ENCODE peak calls at places on chromosomes 5 and 9, in nine cellular contexts. S is MV-4-11; V is T-helper 9 cell; Z is mucosa of descending colon; M is stimulated activated CD4-positive, alpha-beta T cell treated with anti-CD3 and anti-CD28 coated beads, Interleukin-1b, Interleukin-23, amount 100 ng/mL, for 1 hour; C is NCI-H748 treated with DMSO at 0.1 percent for 48 hours; J is D341Med; F is stomach; R is T-helper 17 cell. D is an unnamed sample.

GRCh38 chr9:31588010-31588409 is 796.4 kb upstream of the ACO1 start:
- DNase-seq in S (no peak), V (no peak), Z (peak; percentile 21), M (no peak), C (no peak), J (peak; percentile 34), F (no peak), R (no peak), D (no peak)

GRCh38 chr5:107135391-107135790 is 535.3 kb downstream of the EFNA5 start:
- DNase-seq in S (no peak), V (no peak), Z (no peak), M (no peak), C (no peak), J (no peak), F (no peak), R (no peak), D (no peak)

GRCh38 chr5:138037271-138037670 is 4.4 kb upstream of the FAM13B start:
- DNase-seq in S (no peak), V (no peak), Z (no peak), M (no peak), C (no peak), J (no peak), F (no peak), R (no peak), D (no peak)

GRCh38 chr9:89740722-89741121 is 135.9 kb downstream of the GADD45G start:
- DNase-seq in S (no peak), V (peak; percentile 14), Z (no peak), M (no peak), C (no peak), J (no peak), F (no peak), R (no peak), D (no peak)

GRCh38 chr5:32390819-32391591 is 53.5 kb downstream of the ZFR start:
- DNase-seq in S (peak; percentile 94), V (no peak), Z (no peak), M (no peak), C (no peak), J (no peak), F (no peak), R (no peak), D (no peak)

GRCh38 chr5:9924614-9925013 is 294.5 kb upstream of the TAS2R1 start:
- DNase-seq in S (peak; percentile 86), V (no peak), Z (no peak), M (no peak), C (no peak), J (no peak), F (no peak), R (no peak), D (peak; percentile 0)

GRCh38 chr5:177553671-177554429 is 513 bp downstream of the FAM193B start:
- DNase-seq in S (no peak), V (peak; percentile 35), Z (peak; percentile 76), M (peak; percentile 27), C (no peak), J (peak; percentile 67), F (peak; percentile 56), R (peak; percentile 28), D (peak; percentile 1)

GRCh38 chr9:134783699-134784039 is 96.9 kb upstream of the FCN2 start:
- DNase-seq in S (no peak), V (no peak), Z (no peak), M (no peak), C (no peak), J (no peak), F (no peak), R (no peak), D (no peak)

GRCh38 chr5:158421329-158421728 is 562.4 kb upstream of the CLINT1 start:
- DNase-seq in S (no peak), V (no peak), Z (no peak), M (no peak), C (no peak), J (no peak), F (no peak), R (no peak), D (no peak)

GRCh38 chr5:20294696-20295095 is 306.7 kb upstream of the CDH18 start:
- DNase-seq in S (no peak), V (no peak), Z (no peak), M (no peak), C (no peak), J (no peak), F (no peak), R (no peak), D (no peak)

GRCh38 chr5:115898656-115899055 is 56.9 kb downstream of the AP3S1 start:
- DNase-seq in S (no peak), V (no peak), Z (no peak), M (no peak), C (no peak), J (no peak), F (no peak), R (no peak), D (no peak)

GRCh38 chr9:90901933-90902332 is 100.3 kb downstream of the SYK start:
- DNase-seq in S (no peak), V (no peak), Z (no peak), M (no peak), C (no peak), J (no peak), F (no peak), R (no peak), D (no peak)

GRCh38 chr5:172837640-172838039 is 3.6 kb downstream of the ERGIC1 start:
- DNase-seq in S (no peak), V (no peak), Z (peak; percentile 96), M (no peak), C (peak; percentile 90), J (no peak), F (peak; percentile 97), R (no peak), D (no peak)

GRCh38 chr5:175264406-175264805 is 179.6 kb downstream of the DRD1 start:
- DNase-seq in S (no peak), V (no peak), Z (no peak), M (no peak), C (no peak), J (no peak), F (no peak), R (no peak), D (no peak)

GRCh38 chr9:70832487-70832886 is 288.9 kb downstream of the TRPM3 start:
- DNase-seq in S (no peak), V (no peak), Z (no peak), M (no peak), C (no peak), J (no peak), F (no peak), R (no peak), D (no peak)

GRCh38 chr5:131769961-131770360 is 26.9 kb downstream of the FNIP1 start:
- DNase-seq in S (no peak), V (no peak), Z (no peak), M (no peak), C (no peak), J (no peak), F (no peak), R (no peak), D (no peak)